ENCODE peak calls at places on chromosome 11, in ten cellular contexts. F is cardiac septum; X is NCI-H510A; B is effector memory CD8-positive, alpha-beta T cell; H is stimulated activated CD8-positive, alpha-beta memory T cell treated with anti-CD3 and anti-CD28 coated beads, Interleukin-15, amount 100 ng/mL, for 4 hours; A is posterior vena cava; R is dermis microvascular lymphatic vessel endothelial cell; J is GM12865; O is MV-4-11; Z is COR-L47. Y is an unnamed sample.
A peak's percentile ranks its signal among the peaks of the same experiment; 100 is the strongest.

GRCh38 chr11:87712802-87713202 is 462.4 kb downstream of the RAB38 start:
- DNase-seq in F (no peak), X (no peak), B (no peak), H (no peak), A (no peak), R (no peak), J (no peak), O (no peak), Z (no peak), Y (no peak)

GRCh38 chr11:64770120-64770519 is 8.2 kb downstream of the SF1 start:
- DNase-seq in F (peak; percentile 10), X (no peak), B (no peak), H (no peak), A (no peak), R (no peak), J (no peak), O (no peak), Z (no peak), Y (no peak)

GRCh38 chr11:19393941-19394340 is 153.2 kb upstream of the E2F8 start:
- DNase-seq in F (no peak), X (no peak), B (no peak), H (no peak), A (no peak), R (peak; percentile 11), J (no peak), O (no peak), Z (no peak), Y (no peak)

GRCh38 chr11:75369846-75370245 is 18.4 kb upstream of the ARRB1 start:
- DNase-seq in F (no peak), X (no peak), B (no peak), H (no peak), A (peak; percentile 44), R (no peak), J (no peak), O (peak; percentile 97), Z (no peak), Y (no peak)

GRCh38 chr11:65649656-65650546 is 12.0 kb downstream of the SIPA1 start:
- DNase-seq in F (no peak), X (no peak), B (no peak), H (no peak), A (peak; percentile 78), R (no peak), J (no peak), O (no peak), Z (no peak), Y (no peak)

GRCh38 chr11:43579171-43579918 is 101.2 kb upstream of the HSD17B12 start:
- DNase-seq in F (no peak), X (no peak), B (no peak), H (no peak), A (no peak), R (peak; percentile 56), J (peak; percentile 46), O (peak; percentile 11), Z (no peak), Y (no peak)

GRCh38 chr11:27339940-27340339 is 23.1 kb downstream of the CCDC34 start:
- DNase-seq in F (no peak), X (no peak), B (no peak), H (no peak), A (no peak), R (peak; percentile 48), J (no peak), O (no peak), Z (no peak), Y (no peak)

GRCh38 chr11:119315139-119316016 is 1.6 kb downstream of the MCAM start:
- DNase-seq in F (no peak), X (peak; percentile 72), B (peak; percentile 38), H (no peak), A (no peak), R (peak; percentile 43), J (peak; percentile 57), O (no peak), Z (peak; percentile 41), Y (peak; percentile 48)

GRCh38 chr11:117299351-117300300 is 8.5 kb downstream of the BACE1-AS start:
- DNase-seq in F (peak; percentile 61), X (no peak), B (no peak), H (no peak), A (no peak), R (no peak), J (no peak), O (no peak), Z (no peak), Y (no peak)

GRCh38 chr11:70525466-70525865 is 127.1 kb downstream of the CTTN start:
- DNase-seq in F (no peak), X (no peak), B (no peak), H (no peak), A (peak; percentile 43), R (no peak), J (no peak), O (no peak), Z (no peak), Y (no peak)

GRCh38 chr11:66867425-66868040 is 10.7 kb downstream of the LRFN4 start:
- DNase-seq in F (no peak), X (no peak), B (no peak), H (no peak), A (no peak), R (no peak), J (no peak), O (no peak), Z (no peak), Y (no peak)

GRCh38 chr11:116797816-116798215 is 6.1 kb upstream of the APOA5 start:
- DNase-seq in F (no peak), X (no peak), B (no peak), H (no peak), A (no peak), R (no peak), J (no peak), O (no peak), Z (no peak), Y (no peak)

GRCh38 chr11:75383246-75383645 is 16.1 kb upstream of the RPS3 start:
- DNase-seq in F (no peak), X (no peak), B (no peak), H (no peak), A (peak; percentile 57), R (no peak), J (no peak), O (peak; percentile 20), Z (no peak), Y (peak; percentile 44)

GRCh38 chr11:83641511-83641910 is 355.3 kb upstream of the CCDC90B start:
- DNase-seq in F (no peak), X (no peak), B (no peak), H (no peak), A (no peak), R (no peak), J (no peak), O (no peak), Z (no peak), Y (no peak)

GRCh38 chr11:64094463-64095223 is 58.9 kb downstream of the FLRT1 start:
- DNase-seq in F (no peak), X (no peak), B (no peak), H (no peak), A (no peak), R (peak; percentile 76), J (no peak), O (peak; percentile 91), Z (no peak), Y (no peak)

GRCh38 chr11:117230286-117230961 is 1.4 kb downstream of the PCSK7 start:
- DNase-seq in F (no peak), X (no peak), B (peak; percentile 46), H (no peak), A (no peak), R (no peak), J (peak; percentile 64), O (peak; percentile 4), Z (no peak), Y (peak; percentile 12)

GRCh38 chr11:88629496-88629895 is 292.0 kb upstream of the CTSC start:
- DNase-seq in F (no peak), X (no peak), B (no peak), H (no peak), A (no peak), R (no peak), J (no peak), O (no peak), Z (no peak), Y (no peak)

GRCh38 chr11:76083563-76084451 is 122.5 kb downstream of the WNT11 start:
- DNase-seq in F (no peak), X (no peak), B (no peak), H (no peak), A (no peak), R (peak; percentile 54), J (no peak), O (no peak), Z (no peak), Y (no peak)

GRCh38 chr11:107275632-107276031 is 182.0 kb downstream of the CWF19L2 start:
- DNase-seq in F (no peak), X (no peak), B (no peak), H (no peak), A (no peak), R (no peak), J (no peak), O (no peak), Z (no peak), Y (no peak)

GRCh38 chr11:7536102-7536501 is 22.3 kb downstream of the PPFIBP2 start:
- DNase-seq in F (no peak), X (no peak), B (no peak), H (no peak), A (no peak), R (no peak), J (no peak), O (no peak), Z (no peak), Y (no peak)

GRCh38 chr11:69295079-69295994 is 1.4 kb downstream of the MYEOV start:
- DNase-seq in F (no peak), X (no peak), B (no peak), H (no peak), A (no peak), R (no peak), J (no peak), O (no peak), Z (no peak), Y (no peak)

GRCh38 chr11:119377112-119377901 is 4.2 kb downstream of the USP2 start:
- DNase-seq in F (no peak), X (no peak), B (no peak), H (no peak), A (peak; percentile 79), R (no peak), J (no peak), O (no peak), Z (no peak), Y (no peak)

GRCh38 chr11:90220391-90220790 is 2.5 kb downstream of the CHORDC1 start:
- DNase-seq in F (no peak), X (no peak), B (no peak), H (no peak), A (no peak), R (peak; percentile 33), J (peak; percentile 30), O (peak; percentile 64), Z (no peak), Y (no peak)

GRCh38 chr11:129252621-129253020 is 60.5 kb upstream of the ARHGAP32 start:
- DNase-seq in F (no peak), X (no peak), B (no peak), H (no peak), A (no peak), R (no peak), J (no peak), O (no peak), Z (no peak), Y (no peak)

GRCh38 chr11:47355283-47356128 is 3.0 kb upstream of the MYBPC3 start:
- DNase-seq in F (peak; percentile 96), X (peak; percentile 60), B (no peak), H (no peak), A (peak; percentile 96), R (peak; percentile 86), J (peak; percentile 44), O (peak; percentile 13), Z (peak; percentile 82), Y (no peak)

GRCh38 chr11:72195921-72196320 is 4.0 kb downstream of the FOLR1 start:
- DNase-seq in F (no peak), X (no peak), B (no peak), H (no peak), A (no peak), R (no peak), J (no peak), O (no peak), Z (no peak), Y (no peak)

GRCh38 chr11:22432331-22433065 is 94.3 kb downstream of the SLC17A6 start:
- DNase-seq in F (peak; percentile 74), X (no peak), B (no peak), H (no peak), A (peak; percentile 75), R (peak; percentile 57), J (no peak), O (no peak), Z (peak; percentile 56), Y (no peak)

GRCh38 chr11:65639623-65640482 is 2.0 kb downstream of the SIPA1 start:
- DNase-seq in F (no peak), X (peak; percentile 14), B (peak; percentile 91), H (no peak), A (no peak), R (peak; percentile 39), J (peak; percentile 94), O (peak; percentile 69), Z (no peak), Y (peak; percentile 74)

Y was measured in CD4-positive, alpha-beta T cell.